ENCODE peak calls at places on chromosomes 12 and 14, in four cellular contexts. K, V, R and H are unnamed samples.

GRCh38 chr12:124548854-124549378 is 18.5 kb downstream of the NCOR2 start:
- DNase-seq in K (no peak), V (no peak), R (no peak), H (no peak)

GRCh38 chr14:48504921-48505320 is 829.5 kb upstream of the MDGA2 start:
- DNase-seq in K (no peak), V (no peak), R (no peak), H (no peak)

GRCh38 chr12:57616383-57617101 is 5.3 kb downstream of the ARHGEF25 start:
- DNase-seq in K (no peak), V (no peak), R (no peak), H (no peak)

GRCh38 chr12:7144414-7145120 is 14.4 kb downstream of the CLSTN3 start:
- DNase-seq in K (peak; percentile 49), V (no peak), R (peak; percentile 46), H (peak; percentile 79)

GRCh38 chr12:2535583-2536187 is 259.1 kb upstream of the FKBP4 start:
- DNase-seq in K (no peak), V (no peak), R (no peak), H (no peak)

GRCh38 chr12:101779200-101779599 is 39.9 kb upstream of the SYCP3 start:
- DNase-seq in K (no peak), V (no peak), R (no peak), H (no peak)

GRCh38 chr14:35456261-35456660 is 51.7 kb upstream of the NFKBIA start:
- DNase-seq in K (no peak), V (no peak), R (no peak), H (no peak)

GRCh38 chr12:56995930-56996496 is 10.3 kb downstream of the ZBTB39 start:
- DNase-seq in K (no peak), V (no peak), R (no peak), H (no peak)

GRCh38 chr12:51528852-51529545 is 62.0 kb upstream of the SCN8A start:
- DNase-seq in K (no peak), V (no peak), R (no peak), H (no peak)

GRCh38 chr12:88681271-88681670 is 101.0 kb upstream of the KITLG start:
- DNase-seq in K (no peak), V (no peak), R (no peak), H (no peak)

GRCh38 chr12:67483871-67484554 is 164.5 kb upstream of the DYRK2 start:
- DNase-seq in K (peak; percentile 6), V (no peak), R (no peak), H (no peak)